ENCODE peak calls at places on chromosomes 7 and 10, in four cellular contexts. A is lower leg skin, W is spleen, C is heart left ventricle. Y is an unnamed sample.
A peak's percentile ranks its signal among the peaks of the same experiment; 100 is the strongest.

GRCh38 chr10:43074409-43074808 is 2.5 kb upstream of the RET start:
- DNase-seq in A (no peak), W (peak; percentile 56), C (no peak), Y (no peak)

GRCh38 chr7:108417926-108418325 is 38.3 kb downstream of the NRCAM start:
- DNase-seq in A (no peak), W (no peak), C (no peak), Y (no peak)

GRCh38 chr10:124703778-124704427 is 40.3 kb downstream of the FAM53B start:
- DNase-seq in A (peak; percentile 92), W (peak; percentile 80), C (peak; percentile 84), Y (peak; percentile 69)

GRCh38 chr10:77825965-77826364 is 100.6 kb downstream of the DLG5 start:
- DNase-seq in A (no peak), W (peak; percentile 30), C (no peak), Y (no peak)

GRCh38 chr10:124087672-124088634 is 5.4 kb downstream of the CHST15 start:
- DNase-seq in A (no peak), W (no peak), C (no peak), Y (no peak)

GRCh38 chr10:63423489-63423888 is 42.3 kb downstream of the JMJD1C start:
- DNase-seq in A (no peak), W (no peak), C (no peak), Y (no peak)

GRCh38 chr10:43204394-43204942 is 62.4 kb downstream of the RASGEF1A start:
- DNase-seq in A (peak; percentile 79), W (no peak), C (peak; percentile 16), Y (peak; percentile 43)

GRCh38 chr7:72622532-72622931 is 205.5 kb downstream of the TYW1B start:
- DNase-seq in A (no peak), W (no peak), C (no peak), Y (no peak)

GRCh38 chr7:116802784-116803183 is 59.6 kb upstream of the CAPZA2 start:
- DNase-seq in A (no peak), W (no peak), C (no peak), Y (no peak)

GRCh38 chr10:12564173-12564572 is 214.8 kb downstream of the CAMK1D start:
- DNase-seq in A (no peak), W (no peak), C (no peak), Y (no peak)

GRCh38 chr7:112759905-112760304 is 30.3 kb downstream of the TMEM168 start:
- DNase-seq in A (no peak), W (no peak), C (no peak), Y (no peak)

GRCh38 chr10:102523250-102524029 is 19.7 kb downstream of the SUFU start:
- DNase-seq in A (peak; percentile 57), W (peak; percentile 27), C (peak; percentile 38), Y (no peak)

GRCh38 chr10:105149371-105149871 is 508.3 kb downstream of the SORCS3 start:
- DNase-seq in A (no peak), W (no peak), C (no peak), Y (no peak)

GRCh38 chr7:93890464-93891068 is at the start of gene TFPI2:
- DNase-seq in A (no peak), W (peak; percentile 72), C (peak; percentile 25), Y (peak; percentile 27)

GRCh38 chr7:143381427-143382125 is 431 bp downstream of the ZYX start:
- DNase-seq in A (peak; percentile 96), W (peak; percentile 90), C (peak; percentile 86), Y (peak; percentile 82)

GRCh38 chr10:73762915-73763314 is 18.7 kb downstream of the SEC24C start:
- DNase-seq in A (no peak), W (no peak), C (no peak), Y (no peak)

GRCh38 chr7:86647340-86648094 is 3.8 kb downstream of the GRM3 start:
- DNase-seq in A (no peak), W (no peak), C (no peak), Y (no peak)

GRCh38 chr7:41125343-41125742 is 577.5 kb downstream of the INHBA start:
- DNase-seq in A (no peak), W (no peak), C (no peak), Y (no peak)

GRCh38 chr10:19815478-19816419 is 483 bp upstream of the PLXDC2 start:
- DNase-seq in A (peak; percentile 95), W (peak; percentile 87), C (peak; percentile 86), Y (peak; percentile 77)

GRCh38 chr10:133335238-133336122 is 1.2 kb downstream of the CALY start:
- DNase-seq in A (no peak), W (peak; percentile 85), C (peak; percentile 57), Y (no peak)

GRCh38 chr7:103932389-103932788 is 57.1 kb downstream of the RELN start:
- DNase-seq in A (no peak), W (no peak), C (no peak), Y (no peak)

GRCh38 chr7:94295805-94296204 is 98.9 kb upstream of the COL1A2 start:
- DNase-seq in A (no peak), W (no peak), C (no peak), Y (no peak)

GRCh38 chr10:124019886-124020797 is 73.3 kb downstream of the CHST15 start:
- DNase-seq in A (no peak), W (peak; percentile 51), C (no peak), Y (no peak)

GRCh38 chr10:101041252-101041761 is 10.3 kb downstream of the SFXN3 start:
- DNase-seq in A (peak; percentile 94), W (peak; percentile 85), C (peak; percentile 80), Y (peak; percentile 86)

GRCh38 chr7:66355762-66356161 is 150.6 kb downstream of the TPST1 start:
- DNase-seq in A (peak; percentile 32), W (no peak), C (no peak), Y (no peak)
- TF ChIP-seq POLR2A in A (no peak), W (no peak), C (no peak), Y (no peak)

GRCh38 chr7:43583424-43584199 is 704 bp downstream of the STK17A start:
- DNase-seq in A (peak; percentile 91), W (peak; percentile 95), C (peak; percentile 80), Y (peak; percentile 41)

GRCh38 chr7:43584200-43584586 is 1.3 kb downstream of the STK17A start:
- DNase-seq in A (no peak), W (no peak), C (peak; percentile 24), Y (no peak)

GRCh38 chr7:43586251-43586900 is 3.5 kb downstream of the STK17A start:
- DNase-seq in A (no peak), W (no peak), C (no peak), Y (no peak)

GRCh38 chr7:43585521-43585920 is 2.6 kb downstream of the STK17A start:
- DNase-seq in A (no peak), W (no peak), C (no peak), Y (no peak)

DNA sequence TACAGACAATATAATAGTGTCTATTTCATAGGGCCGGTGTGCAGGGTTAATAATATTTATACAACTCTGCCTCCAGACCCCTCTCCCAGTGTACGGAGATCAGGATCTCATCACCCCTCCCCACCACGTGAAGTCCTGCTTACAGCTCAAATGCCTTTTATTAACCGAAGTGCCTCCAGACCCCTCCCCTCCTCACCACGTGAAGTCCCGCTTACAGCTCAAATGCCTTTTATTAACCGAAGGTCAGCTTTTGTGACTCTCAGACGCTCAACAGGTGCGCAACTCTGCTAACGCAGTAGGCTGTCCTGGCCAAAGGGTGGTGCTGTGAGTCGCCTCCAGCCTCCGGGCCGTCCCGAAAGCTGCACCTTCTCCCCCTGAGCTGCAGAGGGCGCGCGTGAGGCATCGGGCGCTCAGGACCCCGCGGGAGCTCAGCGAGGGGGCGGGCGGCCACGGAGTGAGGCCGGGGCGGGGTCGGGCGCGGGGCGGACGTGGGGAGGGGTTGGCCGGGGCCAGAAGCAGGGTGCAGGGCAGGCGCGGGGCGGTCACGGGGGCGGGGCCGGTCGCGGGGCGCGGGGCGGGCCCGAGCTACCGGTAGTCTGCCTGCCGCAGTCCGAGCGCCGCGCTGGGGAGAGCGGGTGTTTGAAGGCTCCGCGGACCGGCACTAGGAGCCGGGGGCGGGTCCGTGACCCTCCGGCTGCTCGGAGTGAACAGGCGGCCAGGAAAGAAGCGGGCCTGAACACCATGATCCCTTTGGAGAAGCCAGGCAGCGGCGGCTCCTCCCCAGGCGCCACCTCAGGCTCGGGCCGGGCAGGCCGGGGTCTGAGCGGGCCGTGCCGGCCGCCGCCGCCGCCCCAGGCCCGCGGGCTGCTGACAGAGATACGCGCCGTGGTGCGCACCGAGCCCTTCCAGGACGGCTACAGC is at the start of gene STK17A:
- DNase-seq in A (peak; percentile 98), W (peak; percentile 100), C (peak; percentile 94), Y (peak; percentile 93)
- TF ChIP-seq POLR2A in A (peak; percentile 35), W (peak; percentile 92), C (peak; percentile 92), Y (no peak)

DNA sequence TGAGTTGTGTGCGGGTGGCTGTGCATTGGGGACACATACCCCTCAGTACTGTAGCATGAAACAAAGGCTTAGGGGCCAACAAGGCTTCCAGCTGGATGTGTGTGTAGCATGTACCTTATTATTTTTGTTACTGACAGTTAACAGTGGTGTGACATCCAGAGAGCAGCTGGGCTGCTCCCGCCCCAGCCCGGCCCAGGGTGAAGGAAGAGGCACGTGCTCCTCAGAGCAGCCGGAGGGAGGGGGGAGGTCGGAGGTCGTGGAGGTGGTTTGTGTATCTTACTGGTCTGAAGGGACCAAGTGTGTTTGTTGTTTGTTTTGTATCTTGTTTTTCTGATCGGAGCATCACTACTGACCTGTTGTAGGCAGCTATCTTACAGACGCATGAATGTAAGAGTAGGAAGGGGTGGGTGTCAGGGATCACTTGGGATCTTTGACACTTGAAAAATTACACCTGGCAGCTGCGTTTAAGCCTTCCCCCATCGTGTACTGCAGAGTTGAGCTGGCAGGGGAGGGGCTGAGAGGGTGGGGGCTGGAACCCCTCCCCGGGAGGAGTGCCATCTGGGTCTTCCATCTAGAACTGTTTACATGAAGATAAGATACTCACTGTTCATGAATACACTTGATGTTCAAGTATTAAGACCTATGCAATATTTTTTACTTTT is 1.8 kb downstream of the DDIT4 start:
- DNase-seq in A (no peak), W (no peak), C (no peak), Y (no peak)
- TF ChIP-seq POLR2A in A (no peak), W (no peak), C (no peak), Y (no peak)

GRCh38 chr10:31678573-31679122 is 250.0 kb downstream of the ARHGAP12 start:
- DNase-seq in A (no peak), W (no peak), C (no peak), Y (no peak)

GRCh38 chr10:31679931-31680330 is 248.7 kb downstream of the ARHGAP12 start:
- DNase-seq in A (no peak), W (no peak), C (no peak), Y (no peak)

GRCh38 chr10:31675726-31676125 is 252.9 kb downstream of the ARHGAP12 start:
- DNase-seq in A (no peak), W (no peak), C (no peak), Y (no peak)

GRCh38 chr10:31678139-31678536 is 250.5 kb downstream of the ARHGAP12 start:
- DNase-seq in A (peak; percentile 90), W (no peak), C (no peak), Y (no peak)

DNA sequence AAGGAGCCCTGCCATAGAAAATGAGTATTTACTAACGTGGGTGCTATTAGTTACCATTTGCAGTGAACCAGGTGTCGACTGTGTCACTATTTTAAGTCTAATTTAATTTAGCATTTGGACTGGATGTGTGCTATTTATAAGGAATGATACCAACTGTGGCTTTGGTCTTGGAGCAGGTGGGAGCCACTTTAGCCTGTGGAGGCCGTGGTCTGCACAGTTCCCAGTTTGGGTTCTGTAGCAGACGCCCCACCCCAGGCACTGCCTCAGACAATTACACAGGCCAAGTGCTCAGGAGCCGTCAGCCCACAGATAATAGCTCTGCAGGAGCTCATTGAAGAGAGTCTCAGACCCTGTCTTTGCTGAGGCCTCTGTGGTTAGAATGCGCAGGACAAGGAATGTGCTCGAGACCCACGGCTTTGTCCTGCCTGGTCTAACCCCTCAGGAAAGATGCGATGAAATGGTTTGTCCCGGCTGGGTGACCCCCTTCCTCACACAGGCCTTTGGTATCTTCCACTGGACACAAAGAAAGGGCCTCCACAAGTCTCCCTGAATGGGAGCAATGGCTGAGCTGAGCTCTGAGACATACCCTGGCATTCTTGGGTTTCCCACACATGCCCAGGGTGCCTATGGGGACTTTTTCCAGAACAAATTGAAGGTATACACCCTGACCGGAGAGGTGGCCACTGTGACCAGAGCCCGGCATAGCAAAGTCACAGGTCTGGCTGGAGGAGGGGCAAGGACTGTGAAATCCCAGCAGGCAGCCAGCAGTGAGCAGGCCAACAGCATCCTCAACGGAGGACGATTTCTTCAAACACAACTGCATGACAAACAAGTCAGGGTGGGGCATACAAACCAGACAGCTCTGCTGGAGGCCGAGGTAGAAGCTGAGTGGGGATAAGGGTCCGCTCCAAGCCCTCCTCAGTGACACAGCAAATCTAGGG is 251.2 kb downstream of the ARHGAP12 start:
- DNase-seq in A (no peak), W (no peak), C (no peak), Y (no peak)
- TF ChIP-seq POLR2A in A (no peak), W (no peak), C (no peak), Y (no peak)